ENCODE peak calls at places on chromosomes 13 and 19, in five cellular contexts. M is glutamatergic neuron, S is H1, P is body of pancreas, C is fibroblast of pulmonary artery. R is an unnamed sample.
A peak's percentile ranks its signal among the peaks of the same experiment; 100 is the strongest.

GRCh38 chr19:48466571-48467325 is 2.4 kb upstream of the CYTH2 start:
- DNase-seq in M (peak; percentile 9), S (no peak), P (no peak), C (peak; percentile 53), R (peak; percentile 52)

GRCh38 chr19:39083983-39084731 is at the start of gene ACP7:
- DNase-seq in M (no peak), S (no peak), P (peak; percentile 24), C (no peak), R (no peak)

GRCh38 chr13:37074703-37075102 is 15.2 kb upstream of the SUPT20H start:
- DNase-seq in M (no peak), S (no peak), P (no peak), C (peak; percentile 67), R (peak; percentile 67)

GRCh38 chr13:38384171-38384570 is 34.5 kb downstream of the UFM1 start:
- DNase-seq in M (no peak), S (no peak), P (no peak), C (no peak), R (no peak)

GRCh38 chr19:3243851-3244700 is 19.6 kb downstream of the CELF5 start:
- DNase-seq in M (no peak), S (no peak), P (peak; percentile 27), C (peak; percentile 72), R (peak; percentile 53)

GRCh38 chr13:49540552-49540951 is 44.8 kb downstream of the PHF11 start:
- DNase-seq in M (no peak), S (no peak), P (no peak), C (peak; percentile 79), R (peak; percentile 35)

GRCh38 chr19:574658-575526 is 2.5 kb downstream of the BSG start:
- DNase-seq in M (no peak), S (no peak), P (peak; percentile 47), C (peak; percentile 51), R (peak; percentile 76)

GRCh38 chr19:51593969-51594773 is 23.1 kb downstream of the ZNF175 start:
- DNase-seq in M (peak; percentile 98), S (peak; percentile 87), P (peak; percentile 99), C (peak; percentile 98), R (peak; percentile 98)

GRCh38 chr19:19169236-19170052 is 619 bp downstream of the MEF2B start:
- DNase-seq in M (no peak), S (no peak), P (no peak), C (no peak), R (no peak)

GRCh38 chr13:73945371-73945770 is 188.8 kb downstream of the KLF12 start:
- DNase-seq in M (no peak), S (no peak), P (no peak), C (peak; percentile 40), R (peak; percentile 54)
- TF ChIP-seq CTCF in M (no peak), S (no peak), P (no peak), C (no peak), R (no peak)

DNA sequence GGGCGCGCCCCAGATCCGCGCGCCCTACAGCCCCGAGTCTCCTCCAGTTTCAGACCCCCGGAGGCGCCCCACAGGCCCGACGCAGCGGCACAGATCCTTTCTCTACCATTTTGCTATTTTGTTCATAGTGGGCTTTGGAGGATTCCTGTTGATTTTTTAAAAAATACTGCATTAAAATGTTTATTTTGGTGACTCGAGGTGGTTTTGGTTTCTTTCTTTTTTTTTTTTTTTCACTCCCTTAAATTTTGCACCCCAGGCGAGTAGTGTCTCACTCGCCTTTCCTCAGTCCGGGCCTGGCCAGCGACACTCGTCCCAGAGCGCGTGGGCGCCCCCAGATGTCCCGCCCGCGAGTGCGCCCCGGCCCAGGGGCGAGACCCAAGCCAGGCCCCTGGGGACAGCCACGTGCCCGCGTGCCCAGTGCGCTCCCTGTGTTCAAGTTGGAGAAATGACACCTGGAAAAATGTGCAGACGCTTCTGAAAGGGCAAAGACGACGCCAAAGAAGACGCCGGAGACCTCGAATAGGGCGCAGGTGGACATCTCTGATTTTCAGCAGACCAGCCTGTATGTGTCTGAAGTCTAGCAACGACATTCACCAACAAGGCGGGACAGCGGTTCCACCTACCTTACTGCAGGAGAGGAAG is 478 bp upstream of the INSR start:
- DNase-seq in M (peak; percentile 62), S (no peak), P (peak; percentile 89), C (peak; percentile 50), R (no peak)
- TF ChIP-seq CTCF in M (no peak), S (peak; percentile 38), P (peak; percentile 80), C (no peak), R (peak; percentile 4)

GRCh38 chr19:37930416-37930815 is 23.4 kb downstream of the SIPA1L3 start:
- DNase-seq in M (no peak), S (no peak), P (peak; percentile 38), C (peak; percentile 43), R (peak; percentile 64)

GRCh38 chr19:37929512-37929911 is 22.5 kb downstream of the SIPA1L3 start:
- DNase-seq in M (no peak), S (no peak), P (no peak), C (no peak), R (no peak)

GRCh38 chr19:37932985-37933953 is 26.3 kb downstream of the SIPA1L3 start:
- DNase-seq in M (peak; percentile 54), S (no peak), P (peak; percentile 37), C (peak; percentile 34), R (peak; percentile 40)

GRCh38 chr19:37933965-37934364 is 27.0 kb downstream of the SIPA1L3 start:
- DNase-seq in M (peak; percentile 54), S (no peak), P (peak; percentile 63), C (peak; percentile 67), R (peak; percentile 72)

GRCh38 chr19:37931941-37932655 is 25.1 kb downstream of the SIPA1L3 start:
- DNase-seq in M (peak; percentile 34), S (peak; percentile 70), P (peak; percentile 92), C (peak; percentile 65), R (peak; percentile 67)
- TF ChIP-seq CTCF in M (no peak), S (no peak), P (no peak), C (peak; percentile 15), R (peak; percentile 28)

DNA sequence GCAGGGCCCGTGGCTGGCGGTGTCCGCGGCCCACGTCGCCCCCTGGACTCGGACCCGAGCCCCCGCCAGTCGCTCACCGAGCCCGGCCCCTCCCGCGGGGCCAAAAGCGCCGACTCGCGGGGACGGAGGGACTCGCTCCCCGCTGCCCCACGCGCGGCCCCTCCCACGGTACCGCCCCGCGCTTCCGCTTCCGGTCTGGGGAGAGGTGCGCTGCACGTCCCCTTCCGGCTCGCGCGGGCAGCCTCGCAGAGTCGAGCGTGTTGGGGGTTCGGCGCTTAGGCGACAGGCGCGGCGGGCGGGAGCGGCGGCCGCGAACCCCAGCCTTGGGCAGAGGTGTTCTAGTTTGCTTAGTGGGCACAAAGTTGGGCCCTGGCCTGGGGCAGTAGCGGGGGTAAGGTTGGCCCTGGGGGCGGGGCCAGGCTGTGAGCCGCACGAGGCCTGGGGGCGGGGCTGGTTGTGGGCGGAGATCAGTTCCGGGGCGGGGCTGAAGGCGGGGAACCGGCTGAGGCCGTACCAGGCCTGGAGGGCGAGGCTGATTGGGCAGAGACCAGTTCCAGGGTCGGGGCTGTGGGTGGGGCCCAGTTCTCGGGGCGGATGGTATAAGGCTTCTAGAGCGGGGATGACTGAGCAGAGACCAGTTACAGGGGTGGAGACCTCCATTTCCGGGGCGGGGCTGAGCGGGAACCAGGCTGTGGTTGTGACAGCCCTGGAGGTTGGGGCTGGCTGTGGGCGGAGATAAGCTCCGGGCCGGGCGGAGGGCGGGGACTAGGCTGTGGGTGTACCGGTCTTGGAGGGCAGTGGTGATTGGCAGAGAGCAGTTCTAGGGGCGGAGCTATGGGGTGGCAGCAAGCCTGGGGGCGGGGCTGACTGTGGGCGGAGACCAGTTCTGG is at the start of the genes MBD3L1 and ZNF558:
- DNase-seq in M (peak; percentile 76), S (peak; percentile 86), P (peak; percentile 97), C (peak; percentile 98), R (peak; percentile 99)
- TF ChIP-seq CTCF in M (no peak), S (no peak), P (no peak), C (no peak), R (no peak)

DNA sequence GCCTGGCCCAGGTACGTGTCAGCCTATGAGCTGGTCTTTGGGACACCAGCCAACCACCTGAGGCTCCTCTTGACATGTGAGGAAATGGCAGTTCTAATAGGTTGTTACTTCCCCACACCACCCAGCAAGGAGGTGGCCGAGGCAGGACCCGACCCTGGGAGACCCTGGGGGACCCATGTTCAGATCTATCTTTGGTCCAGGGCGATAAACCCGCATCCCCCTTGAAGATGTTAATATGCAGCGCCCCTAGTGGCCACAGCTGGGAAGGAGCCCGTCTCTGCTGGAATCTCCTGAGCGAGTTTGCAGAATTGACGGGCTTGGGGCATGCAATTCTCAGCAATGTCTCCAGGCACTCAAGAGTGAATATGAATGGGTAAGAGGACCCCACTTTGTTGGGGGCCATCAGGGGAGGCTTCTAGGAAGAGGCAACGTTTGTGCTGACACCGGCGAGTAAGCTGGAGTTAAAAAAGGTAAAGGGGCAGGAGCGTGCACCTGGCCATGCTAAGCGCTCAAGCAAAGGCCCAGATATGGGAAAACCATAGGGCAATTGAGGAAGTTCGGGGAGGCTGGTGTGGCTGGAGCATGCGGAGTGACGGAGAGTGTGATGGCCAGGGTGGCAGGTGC is 1.5 kb upstream of the MYO1F start:
- DNase-seq in M (peak; percentile 86), S (peak; percentile 33), P (peak; percentile 74), C (peak; percentile 72), R (peak; percentile 75)
- TF ChIP-seq CTCF in M (peak; percentile 98), S (peak; percentile 84), P (peak; percentile 78), C (peak; percentile 86), R (peak; percentile 91)

DNA sequence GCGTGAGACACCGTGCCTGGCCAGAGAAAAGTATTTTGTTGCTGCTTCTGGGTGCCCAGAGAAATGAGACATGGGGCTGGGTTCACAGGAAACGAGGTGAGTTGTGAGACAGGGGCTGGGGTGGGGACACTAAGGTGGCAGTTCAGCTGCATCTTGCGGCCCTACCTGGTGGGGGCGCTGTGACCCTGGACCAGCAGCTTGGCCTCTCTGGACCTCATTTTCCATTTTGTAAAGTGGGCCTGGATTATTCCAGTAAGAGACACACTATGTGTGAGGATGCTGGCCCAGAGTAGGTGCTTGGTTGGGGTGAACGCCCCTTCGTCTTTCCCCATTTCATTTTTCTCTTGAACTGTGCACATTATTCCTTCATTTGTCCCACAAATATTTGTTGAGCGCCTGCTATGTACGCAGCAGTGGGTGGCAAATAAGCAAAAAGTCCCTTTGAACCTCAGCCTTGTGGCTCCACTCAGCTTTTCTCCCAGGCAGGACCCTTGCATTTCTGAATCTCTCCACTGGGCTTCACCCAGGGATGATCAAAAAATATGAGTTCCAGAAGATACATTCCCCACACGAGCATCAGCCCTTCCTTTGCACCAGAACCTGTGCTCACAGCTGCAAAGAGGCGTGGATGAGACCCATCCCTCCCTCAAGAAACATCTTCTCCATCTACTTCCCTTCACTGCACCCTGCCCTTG is 26.6 kb upstream of the OR10H1 start:
- DNase-seq in M (no peak), S (no peak), P (no peak), C (no peak), R (no peak)
- TF ChIP-seq CTCF in M (peak; percentile 18), S (no peak), P (no peak), C (no peak), R (no peak)

DNA sequence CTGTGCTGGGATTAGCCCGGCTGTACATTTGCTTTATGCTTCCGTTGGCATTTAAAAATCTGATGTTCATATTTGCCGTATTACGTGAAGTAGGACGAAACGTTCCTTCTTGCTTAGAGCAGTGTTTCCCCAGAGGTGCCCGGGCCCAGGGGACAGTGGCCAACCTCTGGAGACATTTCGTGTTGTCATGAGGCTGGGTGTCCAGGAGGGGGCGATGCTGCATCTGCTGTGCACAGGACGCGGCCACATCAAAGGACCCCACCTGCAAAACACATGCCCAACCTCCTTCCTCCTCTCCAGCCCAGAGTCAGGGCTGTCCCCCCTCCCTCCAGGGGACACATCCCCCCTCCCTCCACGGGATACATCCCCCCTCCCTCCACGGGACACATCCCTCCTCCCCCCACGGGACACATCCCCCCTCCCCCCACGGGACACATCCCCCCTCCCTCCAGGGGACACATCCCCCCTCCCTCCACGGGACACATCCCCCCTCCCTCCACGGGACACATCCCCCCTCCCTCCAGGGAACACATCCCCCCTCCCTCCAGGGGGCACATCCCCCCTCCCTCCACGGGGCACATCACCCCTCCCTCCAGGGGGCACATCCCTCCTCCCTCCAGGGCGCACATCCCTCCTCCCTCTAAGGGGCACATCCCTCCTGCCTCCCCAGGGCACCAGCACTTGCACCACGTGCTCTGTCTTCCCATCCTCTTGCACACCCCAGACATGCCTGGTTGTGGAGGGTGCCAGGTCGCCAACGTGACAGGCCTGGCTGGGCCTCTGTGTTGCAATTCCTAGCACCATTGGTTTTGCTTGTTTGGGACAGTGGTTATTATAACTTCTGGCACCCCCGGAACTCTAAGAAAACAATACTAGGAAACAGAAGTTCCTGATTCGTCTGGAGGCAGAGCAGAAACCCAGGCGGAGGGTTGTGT is 46.7 kb downstream of the GAS6 start:
- DNase-seq in M (peak; percentile 77), S (no peak), P (peak; percentile 96), C (peak; percentile 88), R (peak; percentile 89)
- TF ChIP-seq CTCF in M (peak; percentile 80), S (peak; percentile 79), P (peak; percentile 88), C (peak; percentile 81), R (peak; percentile 90)

R was measured in choroid plexus epithelial cell.